ENCODE peak calls at places on chromosomes 4 and X, in four cellular contexts. T is H1, Y is GM12878, J is HCT116. E is an unnamed sample.

GRCh38 chr4:23937173-23937572 is 47.3 kb upstream of the PPARGC1A start:
- DNase-seq in T (no peak), J (no peak), Y (no peak), E (no peak)

GRCh38 chrX:47146121-47146935 is 1.3 kb downstream of the RBM10 start:
- DNase-seq in Y (no peak), J (no peak), T (no peak), E (no peak)

GRCh38 chr4:83677656-83678055 is 141.7 kb downstream of the GPAT3 start:
- DNase-seq in T (no peak), J (no peak), Y (no peak), E (no peak)

GRCh38 chr4:145042601-145043000 is 55.4 kb downstream of the ANAPC10 start:
- DNase-seq in T (no peak), Y (no peak), J (no peak), E (no peak)

GRCh38 chr4:153940916-153941315 is 152.0 kb upstream of the SFRP2 start:
- DNase-seq in Y (no peak), J (no peak), T (no peak), E (no peak)

GRCh38 chrX:5648941-5649568 is 579.6 kb downstream of the NLGN4X start:
- DNase-seq in Y (no peak), T (peak), J (no peak), E (no peak)

GRCh38 chr4:148215202-148215601 is 227.0 kb downstream of the NR3C2 start:
- DNase-seq in J (no peak), T (no peak), Y (no peak), E (no peak)

GRCh38 chr4:8544741-8545438 is 35.3 kb upstream of the GPR78 start:
- DNase-seq in Y (no peak), T (no peak), J (no peak), E (no peak)

GRCh38 chr4:142095886-142096605 is 459.7 kb downstream of the IL15 start:
- DNase-seq in J (peak), Y (no peak), T (no peak), E (no peak)

GRCh38 chrX:2703991-2704369 is 12.9 kb downstream of the CD99 start:
- DNase-seq in Y (no peak), J (no peak), T (no peak), E (no peak)

GRCh38 chr4:22500128-22500611 is 15.7 kb downstream of the ADGRA3 start:
- DNase-seq in Y (no peak), J (no peak), T (no peak), E (no peak)

GRCh38 chr4:109414938-109415337 is 18.7 kb upstream of the SEC24B start:
- DNase-seq in Y (no peak), T (no peak), J (no peak), E (no peak)

GRCh38 chr4:37836838-37837413 is 10.4 kb downstream of the PGM2 start:
- DNase-seq in J (no peak), T (no peak), Y (no peak), E (no peak)

GRCh38 chrX:68832101-68832416 is 3.2 kb downstream of the EFNB1 start:
- DNase-seq in T (peak), Y (no peak), J (no peak), E (no peak)

GRCh38 chr4:124035364-124036036 is 638.9 kb downstream of the SPRY1 start:
- DNase-seq in J (no peak), Y (no peak), T (no peak), E (no peak)

GRCh38 chrX:41192880-41193279 is 107.6 kb downstream of the USP9X start:
- DNase-seq in J (no peak), T (no peak), Y (no peak), E (no peak)

GRCh38 chrX:77527233-77528001 is 80.2 kb downstream of the FGF16 start:
- DNase-seq in T (peak), Y (no peak), J (no peak), E (peak)

GRCh38 chr4:22071749-22072148 is 123.2 kb upstream of the KCNIP4 start:
- DNase-seq in J (no peak), Y (no peak), T (no peak), E (no peak)

GRCh38 chrX:41314204-41314603 is 19.8 kb upstream of the DDX3X start:
- DNase-seq in Y (no peak), J (no peak), T (no peak), E (no peak)

GRCh38 chr4:20284990-20285389 is 33.3 kb downstream of the SLIT2 start:
- DNase-seq in T (no peak), Y (no peak), J (no peak), E (no peak)

GRCh38 chr4:54167508-54167907 is 61.6 kb upstream of the PDGFRA start:
- DNase-seq in J (no peak), Y (no peak), T (no peak), E (no peak)

GRCh38 chr4:102780476-102781144 is 19.8 kb upstream of the MANBA start:
- DNase-seq in Y (no peak), J (no peak), T (no peak), E (peak)

GRCh38 chrX:136200466-136200865 is 50.7 kb downstream of the MAP7D3 start:
- DNase-seq in T (no peak), J (no peak), Y (no peak), E (peak)

GRCh38 chr4:828641-829271 is 2.8 kb upstream of the CPLX1 start:
- DNase-seq in T (no peak), Y (no peak), J (no peak), E (peak)

GRCh38 chr4:112448211-112448745 is 67.7 kb downstream of the NEUROG2 start:
- DNase-seq in Y (no peak), T (no peak), J (no peak), E (no peak)

GRCh38 chrX:17736856-17737706 is at the start of gene SCML1:
- DNase-seq in Y (peak), J (peak), T (peak), E (peak)

GRCh38 chrX:136954930-136955329 is 74.4 kb upstream of the RBMX start:
- DNase-seq in Y (no peak), J (peak), T (no peak), E (no peak)

DNA sequence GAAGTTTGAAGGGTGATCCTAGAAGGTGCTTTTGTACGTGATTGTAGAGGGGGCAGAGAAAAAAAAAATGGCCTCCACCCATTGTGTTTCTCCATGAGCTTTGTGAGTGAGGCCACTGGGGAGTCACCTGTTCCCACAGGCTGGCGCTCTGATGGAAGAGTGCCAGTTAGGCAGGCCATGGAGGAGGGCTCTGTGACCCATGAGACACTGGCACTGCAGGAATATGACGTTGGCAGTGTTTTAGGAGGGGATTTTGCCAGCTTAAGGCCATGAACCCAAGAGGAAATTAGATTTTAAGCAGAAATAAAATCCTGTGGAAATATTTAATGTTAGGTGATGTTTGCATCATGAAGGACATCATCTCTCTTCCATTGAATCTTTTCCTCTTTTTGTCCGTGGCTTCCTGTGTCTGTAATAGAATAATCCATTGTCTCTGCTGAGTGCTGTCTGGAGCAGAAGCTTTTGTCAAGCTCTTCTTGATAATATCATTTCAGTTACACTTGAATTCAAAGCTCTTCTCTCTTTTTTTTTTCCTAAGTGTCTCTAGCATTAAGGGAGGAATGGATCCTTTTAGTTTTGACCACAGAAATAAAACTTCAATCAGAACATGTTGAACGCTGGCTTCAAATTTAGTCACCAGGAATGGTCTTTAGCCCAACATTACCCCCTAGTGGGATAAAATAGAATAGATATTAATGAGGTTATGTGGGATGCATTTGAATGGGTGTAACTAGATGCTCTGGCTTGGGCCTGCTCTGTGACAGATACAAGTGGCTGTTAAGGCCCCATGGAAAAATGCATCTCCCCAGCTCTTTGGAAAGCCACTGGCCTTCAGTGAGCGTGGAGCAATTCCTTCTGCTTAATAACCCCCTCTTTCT is 41.0 kb upstream of the UCP1 start:
- DNase-seq in T (no peak), Y (peak), J (peak), E (peak)
- TF ChIP-seq ATF3 in T (no peak), Y (no peak), J (no peak), E (no peak)

DNA sequence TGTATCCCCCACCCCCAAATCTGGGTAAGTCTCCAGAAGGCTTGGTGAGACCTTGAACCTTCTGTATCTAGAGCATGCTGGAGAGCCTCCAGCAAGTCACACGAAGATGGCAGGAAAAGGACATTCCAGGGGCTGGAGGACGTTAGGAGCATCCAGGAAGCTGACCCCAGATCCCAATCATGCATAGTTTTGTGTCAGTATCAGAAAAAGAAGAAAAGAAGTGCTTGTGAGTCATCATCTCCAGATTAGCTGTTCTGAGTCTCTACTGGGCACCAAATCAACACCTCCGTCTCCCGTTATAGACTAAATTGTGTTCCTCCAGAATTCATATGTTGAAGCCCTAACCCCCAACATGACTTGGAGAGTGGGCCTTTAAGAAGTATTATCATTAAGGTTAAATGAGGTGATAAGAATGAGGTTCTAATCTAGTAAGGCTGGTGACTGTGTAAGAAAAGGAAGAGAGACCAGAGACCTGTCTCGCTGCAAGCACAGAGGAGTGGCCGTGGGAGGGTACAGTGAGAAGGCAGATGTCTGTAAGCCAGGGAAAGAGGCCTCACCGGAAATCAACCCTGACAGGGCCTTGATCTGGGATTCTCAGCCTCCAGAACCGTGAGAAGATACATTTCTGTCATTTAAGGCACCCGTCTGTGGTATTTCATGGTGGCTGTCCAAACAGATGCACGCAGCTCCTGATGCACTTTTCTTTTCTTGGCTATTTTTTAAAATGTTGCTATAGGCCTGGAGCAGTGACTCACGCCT is 38.1 kb upstream of the CLDN24 start:
- DNase-seq in Y (no peak), T (no peak), J (no peak), E (no peak)
- TF ChIP-seq ATF3 in Y (no peak), T (no peak), J (no peak), E (peak)

DNA sequence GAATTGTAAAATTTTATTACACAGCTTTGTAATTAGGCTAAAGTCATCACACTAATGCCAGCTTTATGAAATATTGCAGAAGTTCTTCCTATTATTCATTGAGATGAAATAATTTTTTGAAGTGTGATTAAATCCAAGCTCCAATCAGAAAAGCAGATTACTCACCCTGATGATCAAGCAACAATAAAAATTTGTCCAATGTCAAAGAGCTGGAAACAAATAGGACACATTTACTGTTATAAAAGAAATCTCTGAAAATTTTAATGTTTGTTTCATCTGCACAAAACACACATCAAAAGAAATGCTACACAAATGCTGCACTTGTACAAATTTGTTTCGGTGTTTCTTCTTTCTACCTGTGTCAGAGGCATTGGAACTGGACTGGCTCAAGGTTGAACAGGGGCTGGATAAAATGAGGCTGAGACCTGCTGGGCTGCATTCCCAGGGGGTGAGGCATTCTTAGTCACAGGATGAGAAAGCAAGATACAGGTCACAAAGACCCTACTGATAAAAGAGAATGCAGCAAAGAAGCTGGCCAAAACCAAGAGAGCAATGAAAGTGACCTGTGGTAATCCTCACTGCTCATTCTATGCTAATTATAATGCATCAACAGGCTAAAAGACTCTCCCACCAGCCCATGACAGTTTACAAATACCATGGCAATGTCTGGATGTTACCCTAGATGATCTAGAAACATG is 78.3 kb downstream of the GASK1B start:
- DNase-seq in Y (no peak), J (peak), T (no peak), E (no peak)
- TF ChIP-seq ATF3 in Y (no peak), J (peak), T (no peak), E (no peak)

GRCh38 chr4:79288185-79288584 is 37.7 kb downstream of the NAA11 start:
- DNase-seq in Y (no peak), J (no peak), T (no peak), E (no peak)
- TF ChIP-seq ATF3 in Y (no peak), J (no peak), T (no peak), E (no peak)

GRCh38 chr4:118354913-118355312 is 2.1 kb upstream of the PRSS12 start:
- DNase-seq in Y (no peak), T (no peak), J (no peak), E (no peak)

GRCh38 chr4:118351851-118352827 is 664 bp downstream of the PRSS12 start:
- DNase-seq in J (peak), Y (no peak), T (peak), E (no peak)

GRCh38 chr4:118353452-118353851 is 649 bp upstream of the PRSS12 start:
- DNase-seq in T (no peak), Y (no peak), J (no peak), E (no peak)

GRCh38 chr4:118350961-118351360 is 1.8 kb downstream of the PRSS12 start:
- DNase-seq in T (no peak), J (no peak), Y (no peak), E (no peak)

DNA sequence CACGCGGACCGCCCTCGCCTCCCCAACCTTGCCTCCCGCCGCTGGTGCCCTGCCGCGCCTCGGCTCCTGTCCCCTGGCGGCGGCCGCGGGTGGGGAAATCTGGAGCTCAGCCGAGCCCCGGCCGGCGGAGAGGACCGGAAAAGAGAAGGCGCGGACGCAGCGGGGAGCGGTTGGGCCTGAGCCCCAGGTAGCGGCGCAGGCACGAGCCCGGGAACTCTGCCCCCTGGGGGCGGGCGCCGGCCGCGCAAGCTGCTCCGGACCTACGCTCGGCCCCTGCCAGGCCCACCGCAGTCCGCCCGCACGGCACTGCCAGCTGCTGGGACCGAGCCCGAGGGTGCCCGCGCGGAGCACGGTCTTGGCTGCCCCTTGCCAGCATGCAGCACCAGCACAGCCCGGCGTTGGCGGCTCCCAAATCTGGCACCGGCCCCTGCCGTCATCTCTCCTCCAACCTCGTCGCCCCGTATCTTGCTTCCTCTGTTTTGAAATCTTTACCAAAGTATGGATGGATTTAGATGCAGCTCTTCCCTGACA is at the start of gene PRSS12:
- DNase-seq in J (peak), Y (no peak), T (peak), E (peak)
- TF ChIP-seq ATF3 in J (no peak), Y (no peak), T (no peak), E (no peak)

DNA sequence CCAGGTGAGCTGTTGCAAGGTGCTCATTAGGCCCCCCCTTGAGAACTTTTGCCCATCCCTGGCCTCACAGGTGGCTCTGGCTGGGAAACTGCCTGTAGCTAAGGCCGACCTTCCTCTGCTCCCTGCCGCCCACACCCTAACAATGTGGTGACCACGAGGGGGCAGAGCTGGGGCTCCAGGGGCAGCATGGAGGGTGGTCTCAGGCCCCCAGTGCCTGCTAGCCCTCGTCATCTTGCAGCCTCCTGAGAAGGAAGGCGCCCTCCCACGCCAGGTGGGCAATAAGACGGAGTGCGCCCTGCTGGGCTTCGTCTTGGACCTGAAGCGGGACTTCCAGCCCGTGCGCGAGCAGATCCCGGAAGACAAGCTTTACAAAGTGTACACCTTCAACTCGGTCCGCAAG is 32.4 kb downstream of the ATP2B3 start:
- DNase-seq in Y (no peak), J (no peak), T (peak), E (no peak)
- TF ChIP-seq ATF3 in Y (no peak), J (no peak), T (no peak), E (no peak)

E was measured in K562.